ENCODE peak calls at places on chromosomes 4 and X, in six cellular contexts. A, H, O, E, N and G are unnamed samples.

GRCh38 chr4:40731792-40732245 is 17.9 kb upstream of the NSUN7 start:
- DNase-seq in H (peak; percentile 77), A (no peak), O (no peak), N (no peak), E (no peak), G (no peak)

GRCh38 chr4:171612907-171613306 is 200.3 kb upstream of the GALNTL6 start:
- DNase-seq in E (no peak), N (no peak), A (no peak), O (no peak), H (no peak), G (no peak)

GRCh38 chr4:158261480-158261879 is 51.2 kb downstream of the TMEM144 start:
- DNase-seq in N (no peak), E (no peak), H (no peak), A (no peak), O (no peak), G (no peak)

GRCh38 chrX:23904096-23904495 is 3.6 kb downstream of the APOO start:
- DNase-seq in O (peak; percentile 13), E (no peak), H (no peak), N (no peak), A (no peak), G (no peak)

GRCh38 chr4:186708554-186708953 is 15.1 kb downstream of the FAT1 start:
- DNase-seq in O (no peak), E (no peak), N (no peak), A (no peak), H (no peak), G (no peak)

GRCh38 chrX:97987979-97988378 is 1104.3 kb downstream of the RPA4 start:
- DNase-seq in H (no peak), O (peak; percentile 1), E (no peak), A (no peak), N (no peak), G (no peak)

GRCh38 chrX:39577206-39577605 is 520.6 kb downstream of the BCOR start:
- DNase-seq in O (no peak), N (peak; percentile 35), E (no peak), A (no peak), H (no peak), G (no peak)

GRCh38 chrX:48493890-48494364 is 14.9 kb upstream of the PORCN start:
- DNase-seq in E (no peak), A (no peak), N (peak; percentile 22), O (no peak), H (peak; percentile 71), G (no peak)

GRCh38 chr4:113467581-113467980 is 294.0 kb downstream of the CAMK2D start:
- DNase-seq in H (peak; percentile 54), E (no peak), N (peak; percentile 91), A (no peak), O (peak; percentile 78), G (no peak)

GRCh38 chrX:154135458-154136229 is 8.4 kb upstream of the OPN1LW start:
- DNase-seq in E (no peak), O (no peak), A (no peak), N (no peak), H (no peak), G (no peak)

GRCh38 chrX:37679230-37679629 is 6.4 kb upstream of the XK start:
- DNase-seq in N (no peak), O (no peak), A (no peak), H (no peak), E (no peak), G (no peak)

GRCh38 chrX:13000311-13000811 is 25.5 kb downstream of the TMSB4X start:
- DNase-seq in H (peak; percentile 23), O (no peak), E (no peak), N (no peak), A (no peak), G (no peak)